ENCODE peak calls at places on chromosomes 12 and 14, in eight cellular contexts. X is right atrium auricular region; T is CD4-positive, alpha-beta T cell; L is ascending aorta; I is neural crest cell; W is brain microvascular endothelial cell; J is osteocyte; H is GM12865. S is an unnamed sample.

GRCh38 chr12:125201940-125202339 is 136.7 kb downstream of the AACS start:
- DNase-seq in X (no peak), T (no peak), L (no peak), I (no peak), W (no peak), J (no peak), H (no peak), S (no peak)

GRCh38 chr12:129337413-129337812 is 484.1 kb downstream of the GLT1D1 start:
- DNase-seq in X (no peak), T (no peak), L (no peak), I (no peak), W (no peak), J (no peak), H (no peak), S (no peak)

GRCh38 chr14:61368061-61368710 is 46.8 kb downstream of the PRKCH start:
- DNase-seq in X (no peak), T (no peak), L (no peak), I (no peak), W (no peak), J (no peak), H (no peak), S (no peak)

GRCh38 chr14:50910495-50911420 is 33.5 kb downstream of the PYGL start:
- DNase-seq in X (no peak), T (no peak), L (no peak), I (no peak), W (no peak), J (no peak), H (no peak), S (no peak)

GRCh38 chr14:63761356-63762117 is 33.7 kb upstream of the SGPP1 start:
- DNase-seq in X (no peak), T (no peak), L (no peak), I (no peak), W (no peak), J (no peak), H (no peak), S (no peak)

GRCh38 chr14:70955543-70956480 is 48.6 kb downstream of the PCNX1 start:
- DNase-seq in X (no peak), T (peak), L (no peak), I (no peak), W (peak), J (no peak), H (peak), S (peak)

GRCh38 chr14:104805326-104805678 is 4.4 kb downstream of the ZBTB42 start:
- DNase-seq in X (no peak), T (no peak), L (no peak), I (no peak), W (peak), J (peak), H (no peak), S (peak)

GRCh38 chr12:44015333-44015941 is 179.6 kb downstream of the TMEM117 start:
- DNase-seq in X (no peak), T (no peak), L (no peak), I (no peak), W (peak), J (no peak), H (peak), S (peak)

GRCh38 chr12:121831571-121832235 is 27.0 kb downstream of the HPD start:
- DNase-seq in X (no peak), T (no peak), L (no peak), I (no peak), W (no peak), J (no peak), H (no peak), S (no peak)

GRCh38 chr14:97218713-97219355 is 421.7 kb downstream of the VRK1 start:
- DNase-seq in X (no peak), T (no peak), L (no peak), I (peak), W (no peak), J (no peak), H (no peak), S (no peak)

GRCh38 chr12:132954471-132955048 is 1.5 kb downstream of the ZNF605 start:
- DNase-seq in X (no peak), T (no peak), L (no peak), I (no peak), W (no peak), J (peak), H (no peak), S (no peak)

GRCh38 chr12:126338031-126338441 is 1272.8 kb downstream of the AACS start:
- DNase-seq in X (no peak), T (no peak), L (no peak), I (no peak), W (no peak), J (no peak), H (no peak), S (peak)

GRCh38 chr12:81412940-81413339 is 335.1 kb downstream of the ACSS3 start:
- DNase-seq in X (no peak), T (no peak), L (no peak), I (no peak), W (no peak), J (no peak), H (no peak), S (no peak)

GRCh38 chr14:100892496-100893227 is 10.9 kb downstream of the RTL1 start:
- DNase-seq in X (no peak), T (no peak), L (no peak), I (no peak), W (no peak), J (peak), H (no peak), S (no peak)

GRCh38 chr12:20628388-20628787 is 66.7 kb upstream of the SLCO1C1 start:
- DNase-seq in X (no peak), T (no peak), L (no peak), I (no peak), W (no peak), J (no peak), H (no peak), S (no peak)

GRCh38 chr12:124507188-124508109 is 60.0 kb downstream of the NCOR2 start:
- DNase-seq in X (no peak), T (no peak), L (no peak), I (no peak), W (no peak), J (peak), H (no peak), S (no peak)

GRCh38 chr12:51365276-51365675 is 18.8 kb upstream of the CELA1 start:
- DNase-seq in X (no peak), T (no peak), L (no peak), I (no peak), W (no peak), J (no peak), H (no peak), S (no peak)

GRCh38 chr12:99154983-99155336 is 492.6 kb upstream of the GARIN6 start:
- DNase-seq in X (no peak), T (no peak), L (no peak), I (no peak), W (no peak), J (no peak), H (no peak), S (no peak)

GRCh38 chr12:105417732-105418131 is 87.2 kb downstream of the C12orf75 start:
- DNase-seq in X (no peak), T (no peak), L (no peak), I (no peak), W (no peak), J (no peak), H (no peak), S (no peak)
- TF ChIP-seq CTCF in X (no peak), T (no peak), L (no peak), I (peak), W (peak), J (peak), H (no peak), S (peak)

DNA sequence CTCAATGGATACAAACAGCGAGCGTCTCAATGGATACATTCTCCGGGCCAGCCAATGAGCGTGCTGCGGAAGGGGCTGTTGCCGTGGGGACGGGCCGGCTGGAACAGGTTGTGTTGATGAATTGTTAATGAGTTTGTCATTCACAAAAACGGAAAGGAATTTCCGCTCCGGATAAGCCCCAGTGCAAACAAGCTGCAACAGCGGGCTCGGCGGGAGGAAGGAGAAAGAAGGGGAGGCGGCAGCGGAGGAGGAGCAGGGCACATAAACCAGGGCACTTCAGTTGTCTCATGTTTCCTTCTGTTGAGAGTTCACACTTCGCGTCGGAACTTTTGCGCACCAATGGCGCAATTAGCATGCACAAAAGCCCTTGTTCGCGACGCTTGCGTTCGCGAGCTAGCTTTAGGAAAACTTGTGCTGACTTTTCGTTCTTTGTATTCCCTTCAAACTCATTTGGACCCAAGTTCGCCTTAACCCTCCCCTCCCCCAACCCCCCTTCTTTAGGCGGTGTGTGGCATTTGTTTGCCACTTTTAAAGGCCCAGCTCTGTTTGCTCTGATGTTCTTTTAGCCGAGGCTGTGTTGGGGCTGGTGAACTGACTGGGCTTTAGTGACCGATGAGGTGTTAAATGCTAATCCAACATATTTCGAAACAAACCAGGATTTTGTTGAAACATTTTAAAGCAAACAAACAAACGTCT is at the start of gene DUSP6:
- DNase-seq in X (peak), T (peak), L (peak), I (peak), W (peak), J (peak), H (peak), S (peak)
- TF ChIP-seq CTCF in X (no peak), T (no peak), L (no peak), I (no peak), W (no peak), J (no peak), H (no peak), S (no peak)

DNA sequence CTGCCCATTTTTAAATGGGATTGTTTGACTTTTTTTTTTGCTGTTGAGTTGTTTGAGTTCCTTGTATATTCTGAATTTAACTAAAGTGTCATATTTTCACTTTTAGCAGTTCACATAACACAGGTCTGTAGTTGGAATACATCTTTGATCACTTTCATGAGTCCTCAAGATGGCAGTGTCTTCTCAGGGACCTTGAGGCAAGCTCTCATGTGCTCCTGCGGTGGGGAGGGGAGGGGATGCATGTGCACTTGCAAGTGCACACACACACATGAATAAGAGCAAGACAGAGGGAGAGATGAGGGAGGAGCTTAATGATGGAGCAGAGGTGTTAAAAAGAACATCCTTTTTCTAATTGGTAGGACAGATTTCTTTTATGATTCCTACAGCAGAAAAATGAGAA is 291.4 kb upstream of the OR4E1 start:
- DNase-seq in X (no peak), T (peak), L (no peak), I (no peak), W (no peak), J (no peak), H (no peak), S (no peak)
- TF ChIP-seq CTCF in X (no peak), T (no peak), L (no peak), I (no peak), W (no peak), J (no peak), H (no peak), S (no peak)

GRCh38 chr12:59193476-59194050 is 273.3 kb upstream of the LRIG3 start:
- DNase-seq in X (no peak), T (no peak), L (no peak), I (no peak), W (no peak), J (no peak), H (no peak), S (no peak)

GRCh38 chr12:59196989-59197388 is 276.7 kb upstream of the LRIG3 start:
- DNase-seq in X (no peak), T (no peak), L (no peak), I (no peak), W (no peak), J (no peak), H (no peak), S (no peak)

GRCh38 chr12:59191372-59191771 is 271.1 kb upstream of the LRIG3 start:
- DNase-seq in X (no peak), T (no peak), L (no peak), I (no peak), W (no peak), J (no peak), H (no peak), S (no peak)

DNA sequence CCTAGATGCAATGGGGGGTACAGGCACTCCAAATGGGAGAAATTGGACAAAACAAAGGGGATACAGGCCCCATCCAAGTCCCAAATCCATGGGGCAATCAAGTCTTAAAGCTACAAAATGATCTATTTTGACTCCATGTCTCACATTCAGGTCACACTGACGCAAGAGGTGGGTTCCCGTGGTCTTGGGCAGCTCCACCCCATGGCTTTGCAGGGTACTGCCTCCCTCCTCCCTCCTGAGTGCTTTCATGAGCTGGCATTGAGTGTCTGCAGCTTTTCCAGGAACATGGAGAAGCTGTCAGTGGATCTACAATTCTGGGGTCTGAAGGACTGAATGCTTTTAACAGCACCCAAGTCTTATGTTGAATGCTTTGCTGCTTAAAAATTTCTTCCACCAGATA is 274.5 kb upstream of the LRIG3 start:
- DNase-seq in X (no peak), T (no peak), L (no peak), I (no peak), W (no peak), J (no peak), H (no peak), S (no peak)
- TF ChIP-seq CTCF in X (no peak), T (no peak), L (no peak), I (no peak), W (peak), J (no peak), H (no peak), S (no peak)

GRCh38 chr12:58419905-58420304 is 478.5 kb downstream of the ATP23 start:
- DNase-seq in X (no peak), T (no peak), L (no peak), I (no peak), W (no peak), J (no peak), H (no peak), S (no peak)
- TF ChIP-seq CTCF in X (no peak), T (no peak), L (no peak), I (no peak), W (no peak), J (no peak), H (no peak), S (no peak)